ENCODE peak calls at places on chromosomes 3 and 15, in five cellular contexts. Y is GM23338, J is upper lobe of left lung, O is Panc1, T is HCT116. S is an unnamed sample.

GRCh38 chr3:21995079-21995607 is 244.1 kb upstream of the ZNF385D start:
- ATAC-seq in T (no peak), J (peak), Y (no peak), O (no peak), S (no peak)

GRCh38 chr15:83449928-83450501 is 2.9 kb downstream of the SH3GL3 start:
- ATAC-seq in J (no peak), O (no peak), T (no peak), Y (no peak), S (no peak)

GRCh38 chr15:58865420-58865880 is 68.0 kb downstream of the SLTM start:
- ATAC-seq in J (peak), Y (peak), T (no peak), O (no peak), S (peak)

GRCh38 chr3:146498002-146498736 is 28.8 kb upstream of the PLSCR2 start:
- ATAC-seq in O (no peak), J (no peak), T (no peak), Y (no peak), S (no peak)

GRCh38 chr3:138381413-138381901 is 33.1 kb downstream of the MRAS start:
- ATAC-seq in J (peak), T (no peak), O (no peak), Y (no peak), S (peak)

GRCh38 chr3:126306397-126306796 is 50.8 kb downstream of the KLF15 start:
- ATAC-seq in J (no peak), T (no peak), Y (no peak), O (no peak), S (no peak)

GRCh38 chr3:171967137-171967783 is 72.1 kb upstream of the FNDC3B start:
- ATAC-seq in J (peak), T (no peak), O (peak), Y (no peak), S (peak)

GRCh38 chr3:177642482-177643163 is 445.3 kb upstream of the TBL1XR1 start:
- ATAC-seq in O (no peak), Y (peak), T (no peak), J (no peak), S (peak)

GRCh38 chr3:147854542-147854941 is 445.4 kb downstream of the ZIC1 start:
- ATAC-seq in J (no peak), Y (no peak), O (no peak), T (no peak), S (no peak)

GRCh38 chr3:149204390-149204991 is 17.1 kb downstream of the CP start:
- ATAC-seq in T (no peak), J (no peak), O (peak), Y (no peak), S (no peak)

GRCh38 chr3:197027896-197028710 is 1.5 kb downstream of the MELTF start:
- ATAC-seq in Y (no peak), O (peak), J (no peak), T (no peak), S (no peak)

GRCh38 chr3:59364471-59364870 is 314.6 kb upstream of the CFAP20DC start:
- ATAC-seq in O (no peak), T (no peak), J (no peak), Y (no peak), S (no peak)

GRCh38 chr15:69557340-69558137 is 104.9 kb downstream of the RPLP1 start:
- ATAC-seq in T (peak), J (peak), O (peak), Y (peak), S (peak)

GRCh38 chr15:52093167-52093538 is 19.4 kb downstream of the BCL2L10 start:
- ATAC-seq in T (no peak), O (peak), J (no peak), Y (no peak), S (no peak)

GRCh38 chr3:12845790-12846189 is 4.4 kb upstream of the RPL32 start:
- ATAC-seq in O (no peak), T (no peak), J (no peak), Y (no peak), S (no peak)

GRCh38 chr15:50148362-50148963 is 29.4 kb upstream of the ATP8B4 start:
- ATAC-seq in J (no peak), Y (peak), O (peak), T (peak), S (no peak)

GRCh38 chr15:33370225-33371020 is 59.7 kb downstream of the RYR3 start:
- ATAC-seq in O (no peak), T (no peak), J (no peak), Y (no peak), S (no peak)

GRCh38 chr15:71250936-71251468 is 135.7 kb downstream of the THSD4 start:
- ATAC-seq in O (no peak), J (no peak), Y (no peak), T (no peak), S (no peak)

GRCh38 chr15:86629409-86629808 is 549.7 kb downstream of the AGBL1 start:
- ATAC-seq in T (no peak), Y (no peak), O (no peak), J (no peak), S (no peak)

GRCh38 chr15:77375133-77375532 is 44.8 kb downstream of the PEAK1 start:
- ATAC-seq in Y (no peak), J (no peak), T (no peak), O (no peak), S (no peak)

GRCh38 chr3:48398701-48399386 is 26.8 kb downstream of the FBXW12 start:
- ATAC-seq in O (no peak), Y (peak), J (no peak), T (no peak), S (no peak)

GRCh38 chr3:81554805-81555204 is 206.6 kb downstream of the GBE1 start:
- ATAC-seq in T (no peak), Y (no peak), J (no peak), O (no peak), S (no peak)

GRCh38 chr3:70647823-70648222 is 335.4 kb upstream of the MDFIC2 start:
- ATAC-seq in O (no peak), J (no peak), T (no peak), Y (no peak), S (no peak)

GRCh38 chr3:184953396-184953795 is 141.4 kb downstream of the VPS8 start:
- ATAC-seq in O (no peak), Y (peak), J (no peak), T (no peak), S (no peak)

GRCh38 chr3:42486814-42487569 is 15.5 kb upstream of the VIPR1 start:
- ATAC-seq in Y (no peak), O (no peak), J (peak), T (no peak), S (no peak)

GRCh38 chr3:58580826-58581327 is 3.7 kb upstream of the FAM107A start:
- ATAC-seq in T (no peak), Y (peak), J (no peak), O (no peak), S (no peak)

GRCh38 chr15:70250208-70251201 is 152.8 kb upstream of the TLE3 start:
- ATAC-seq in J (no peak), T (no peak), O (no peak), Y (no peak), S (no peak)

GRCh38 chr15:71654714-71655174 is 155.6 kb upstream of the NR2E3 start:
- ATAC-seq in Y (no peak), T (no peak), J (no peak), O (no peak), S (peak)

GRCh38 chr3:114506622-114507300 is 212.9 kb downstream of the TIGIT start:
- ATAC-seq in T (peak), O (no peak), Y (no peak), J (peak), S (no peak)

GRCh38 chr3:185708392-185708791 is 116.5 kb downstream of the IGF2BP2 start:
- ATAC-seq in T (no peak), Y (no peak), J (no peak), O (peak), S (no peak)

GRCh38 chr3:41684802-41685740 is 276.8 kb downstream of the ULK4 start:
- ATAC-seq in J (no peak), O (no peak), T (no peak), Y (no peak), S (no peak)

GRCh38 chr15:74420193-74420905 is 13.4 kb downstream of the SEMA7A start:
- ATAC-seq in Y (no peak), T (peak), O (peak), J (no peak), S (no peak)

GRCh38 chr3:69320867-69321266 is 65.0 kb downstream of the FRMD4B start:
- ATAC-seq in O (no peak), T (no peak), Y (no peak), J (peak), S (peak)
- TF ChIP-seq POLR2AphosphoS5 in O (no peak), T (no peak), Y (no peak), J (peak), S (peak)

GRCh38 chr3:38102073-38102844 is 34.7 kb downstream of the ACAA1 start:
- ATAC-seq in T (no peak), J (peak), O (no peak), Y (peak), S (no peak)
- H3K4me3 ChIP-seq in T (no peak), J (no peak), O (no peak), Y (no peak), S (no peak)

GRCh38 chr3:188554404-188554803 is 400.4 kb downstream of the LPP start:
- ATAC-seq in O (peak), Y (no peak), T (no peak), J (no peak), S (no peak)
- TF ChIP-seq POLR2AphosphoS5 in O (no peak), Y (no peak), T (no peak), J (no peak), S (no peak)

GRCh38 chr3:15756505-15756904 is 41.3 kb downstream of the ANKRD28 start:
- ATAC-seq in Y (peak), J (no peak), O (no peak), T (no peak), S (no peak)

GRCh38 chr3:15755780-15756179 is 42.0 kb downstream of the ANKRD28 start:
- ATAC-seq in O (no peak), J (no peak), T (no peak), Y (no peak), S (no peak)

GRCh38 chr3:15754047-15754446 is 43.7 kb downstream of the ANKRD28 start:
- ATAC-seq in Y (no peak), O (no peak), T (no peak), J (no peak), S (no peak)

GRCh38 chr3:15753056-15753710 is 44.6 kb downstream of the ANKRD28 start:
- ATAC-seq in J (peak), Y (peak), T (no peak), O (peak), S (no peak)

DNA sequence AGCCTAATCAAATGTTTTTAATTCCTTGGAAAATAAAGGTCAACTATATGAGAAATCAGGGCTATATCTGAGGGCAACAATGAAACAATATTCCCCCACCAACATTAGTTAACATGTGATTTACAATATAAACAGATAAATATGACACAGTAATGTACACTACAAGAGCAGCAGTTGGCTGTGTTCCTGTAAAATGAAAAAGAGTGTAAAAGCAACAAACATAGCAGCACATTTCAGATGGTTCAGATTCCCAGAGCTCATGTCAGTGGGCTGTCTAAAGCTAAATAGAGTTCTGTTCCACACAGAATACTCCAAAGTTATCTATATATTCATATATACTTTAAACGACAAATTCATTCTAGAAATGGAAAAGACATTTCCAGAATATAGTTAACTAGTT is 42.6 kb downstream of the ANKRD28 start:
- ATAC-seq in Y (no peak), T (no peak), J (no peak), O (peak), S (no peak)
- H3K4me3 ChIP-seq in Y (no peak), T (no peak), J (no peak), O (no peak), S (no peak)

GRCh38 chr3:129485681-129486056 is 42.8 kb upstream of the RHO start:
- ATAC-seq in O (no peak), Y (no peak), T (no peak), J (peak), S (peak)
- TF ChIP-seq POLR2AphosphoS5 in O (no peak), Y (no peak), T (no peak), J (peak), S (peak)

DNA sequence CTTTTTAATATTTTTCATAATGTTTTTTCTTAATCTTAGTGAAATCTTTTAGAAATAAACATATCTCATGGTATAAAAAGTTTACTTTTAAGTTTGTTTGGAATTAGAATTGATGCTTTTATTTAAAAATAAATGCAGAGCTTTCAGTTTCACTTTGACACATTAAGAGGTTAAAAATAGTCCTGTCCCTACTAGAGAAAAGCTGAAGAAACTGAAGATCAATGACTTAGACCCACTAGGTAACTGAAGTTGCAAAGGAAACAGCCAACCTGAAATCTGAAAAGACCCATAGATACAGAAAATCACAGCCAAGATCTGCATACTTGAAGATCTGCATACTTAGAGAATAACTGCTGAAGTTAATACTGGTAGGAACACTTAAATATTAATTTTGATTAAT is 237.6 kb downstream of the RAP2B start:
- ATAC-seq in T (no peak), Y (no peak), O (no peak), J (no peak), S (no peak)
- H3K4me3 ChIP-seq in T (no peak), Y (no peak), O (no peak), J (no peak), S (no peak)

DNA sequence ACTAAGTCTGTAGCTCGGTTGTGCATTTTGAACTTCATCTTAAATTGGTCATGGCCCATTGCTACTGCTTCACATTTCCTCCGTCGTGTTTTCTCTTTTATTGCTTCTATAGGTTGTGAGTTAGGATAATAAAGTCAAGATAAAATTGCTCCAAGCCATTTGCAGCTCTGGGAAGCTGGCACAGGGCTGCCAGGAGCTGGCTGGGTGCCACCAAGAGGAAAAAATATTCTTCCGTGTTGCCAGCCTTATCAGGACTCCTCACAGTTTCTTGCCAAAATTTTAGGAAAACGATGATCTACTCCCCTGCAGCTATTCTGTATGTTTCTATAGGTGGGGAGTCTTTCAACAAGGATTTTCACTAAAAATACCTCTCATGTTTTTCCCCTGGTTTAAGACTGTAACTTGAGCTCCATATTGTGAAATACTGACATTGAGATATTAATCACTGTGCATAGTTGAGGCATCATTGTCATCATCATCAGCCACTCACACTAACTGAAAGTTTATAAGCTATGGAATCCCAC is 55.5 kb upstream of the PIAS1 start:
- ATAC-seq in Y (no peak), T (no peak), O (peak), J (no peak), S (no peak)
- TF ChIP-seq POLR2AphosphoS5 in Y (no peak), T (no peak), O (no peak), J (no peak), S (no peak)

DNA sequence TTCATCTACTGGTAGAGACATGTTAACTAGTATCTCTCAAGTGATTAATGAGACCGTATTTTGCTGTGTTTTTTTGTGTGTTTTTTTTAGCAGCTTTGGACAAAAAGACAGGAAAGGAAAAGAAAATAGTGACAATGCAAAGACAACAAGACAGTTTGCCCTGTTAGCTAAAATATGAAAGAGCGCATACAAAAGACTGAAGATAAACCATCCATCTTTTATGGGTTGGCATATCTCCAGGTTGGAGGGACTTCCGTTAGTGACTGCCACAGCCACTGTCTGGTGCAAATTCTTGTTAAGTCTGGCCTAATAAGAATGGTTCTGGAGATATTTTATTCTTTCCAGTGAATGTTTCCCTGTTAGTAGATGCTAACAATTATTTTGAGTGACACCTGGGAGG is 121.9 kb downstream of the CDIN1 start:
- ATAC-seq in Y (no peak), J (no peak), T (no peak), O (no peak), S (no peak)
- H3K4me3 ChIP-seq in Y (no peak), J (no peak), T (no peak), O (no peak), S (no peak)

DNA sequence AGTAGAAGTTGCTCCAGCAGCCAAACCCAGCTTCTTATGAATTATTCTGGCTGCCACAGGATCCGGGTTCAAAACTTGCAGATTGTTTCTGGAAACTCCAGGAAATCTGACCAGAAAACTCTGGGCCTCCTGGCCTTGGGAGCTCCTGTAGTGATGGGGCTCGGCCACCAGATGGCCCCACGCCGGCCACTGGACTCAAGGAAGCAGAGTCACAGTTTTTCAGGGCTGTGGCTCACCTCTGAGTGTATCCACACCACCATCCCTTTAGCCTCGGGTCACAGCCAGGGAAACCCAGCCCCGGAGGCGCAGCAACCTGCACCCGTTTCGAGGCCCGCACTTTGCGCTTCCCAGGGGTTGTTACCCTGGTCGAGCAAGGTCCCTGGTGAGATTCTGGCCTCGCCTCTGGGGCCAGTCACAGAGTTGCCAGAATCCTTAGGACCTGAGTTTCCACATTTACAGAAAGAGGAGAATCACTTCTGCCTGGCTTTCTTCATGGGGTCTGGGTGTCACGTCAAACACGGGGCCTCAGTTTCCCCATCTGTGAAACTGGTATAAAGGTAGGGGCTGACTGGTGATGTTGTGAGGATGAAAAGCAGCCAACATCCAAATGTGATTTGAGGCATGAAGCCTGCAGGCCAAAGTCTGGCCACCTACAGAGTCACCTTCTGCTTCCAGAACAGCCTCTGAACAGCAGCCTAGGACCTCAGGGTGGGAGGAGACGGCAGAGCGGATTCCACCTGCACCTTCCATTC is 53.5 kb upstream of the LCTL start:
- ATAC-seq in O (peak), Y (peak), J (peak), T (peak), S (peak)
- TF ChIP-seq POLR2AphosphoS5 in O (no peak), Y (no peak), J (no peak), T (no peak), S (no peak)